ENCODE peak calls at places on chromosomes 2 and 18, in four cellular contexts. One of them, this sample, is unnamed. For H3K9me3, the result is how much of the 10 kb centered on the place peaks cover.

GRCh38 chr2:160647967-160648685 is 154.5 kb upstream of the RBMS1 start:
- DNase-seq in adrenal gland: no peak
- DNase-seq in IMR-90: no peak
- DNase-seq in heart left ventricle: no peak
- DNase-seq in this sample: peak

GRCh38 chr2:232229917-232230310 is 148.6 kb upstream of the ALPP start:
- DNase-seq in IMR-90: no peak
- DNase-seq in heart left ventricle: no peak
- DNase-seq in adrenal gland: peak
- DNase-seq in this sample: no peak

GRCh38 chr2:182831912-182832311 is 34.5 kb downstream of the FRZB start:
- DNase-seq in IMR-90: no peak
- DNase-seq in heart left ventricle: no peak
- DNase-seq in adrenal gland: no peak
- DNase-seq in this sample: no peak

GRCh38 chr18:11872479-11873136 is 21.4 kb downstream of the CHMP1B start:
- DNase-seq in IMR-90: no peak
- DNase-seq in adrenal gland: peak
- DNase-seq in heart left ventricle: peak
- DNase-seq in this sample: no peak

GRCh38 chr2:68799615-68800400 is 65.2 kb downstream of the ARHGAP25 start:
- DNase-seq in adrenal gland: no peak
- DNase-seq in heart left ventricle: no peak
- DNase-seq in IMR-90: no peak
- DNase-seq in this sample: no peak

GRCh38 chr2:101428413-101429176 is 41.3 kb upstream of the CREG2 start:
- DNase-seq in IMR-90: no peak
- DNase-seq in adrenal gland: no peak
- DNase-seq in heart left ventricle: no peak
- DNase-seq in this sample: no peak

GRCh38 chr18:61606759-61607158 is 273.5 kb downstream of the CDH20 start:
- DNase-seq in heart left ventricle: peak
- DNase-seq in adrenal gland: peak
- DNase-seq in IMR-90: peak
- DNase-seq in this sample: peak

GRCh38 chr2:141611981-141612380 is 518.8 kb downstream of the LRP1B start:
- DNase-seq in heart left ventricle: no peak
- DNase-seq in IMR-90: peak
- DNase-seq in adrenal gland: no peak
- DNase-seq in this sample: no peak

GRCh38 chr18:9803698-9804516 is 81.9 kb upstream of the TXNDC2 start:
- DNase-seq in heart left ventricle: peak
- DNase-seq in IMR-90: no peak
- DNase-seq in adrenal gland: peak
- DNase-seq in this sample: peak

GRCh38 chr2:69031466-69031865 is 18.5 kb downstream of the ANTXR1 start:
- DNase-seq in adrenal gland: no peak
- DNase-seq in IMR-90: no peak
- DNase-seq in heart left ventricle: no peak
- DNase-seq in this sample: no peak

GRCh38 chr18:35041752-35042379 is 653 bp downstream of the MAPRE2 start:
- DNase-seq in heart left ventricle: no peak
- DNase-seq in IMR-90: no peak
- DNase-seq in adrenal gland: no peak
- DNase-seq in this sample: no peak

GRCh38 chr2:171478345-171478744 is 43.9 kb upstream of the CYBRD1 start:
- DNase-seq in heart left ventricle: no peak
- DNase-seq in IMR-90: peak
- DNase-seq in adrenal gland: no peak
- DNase-seq in this sample: no peak

DNA sequence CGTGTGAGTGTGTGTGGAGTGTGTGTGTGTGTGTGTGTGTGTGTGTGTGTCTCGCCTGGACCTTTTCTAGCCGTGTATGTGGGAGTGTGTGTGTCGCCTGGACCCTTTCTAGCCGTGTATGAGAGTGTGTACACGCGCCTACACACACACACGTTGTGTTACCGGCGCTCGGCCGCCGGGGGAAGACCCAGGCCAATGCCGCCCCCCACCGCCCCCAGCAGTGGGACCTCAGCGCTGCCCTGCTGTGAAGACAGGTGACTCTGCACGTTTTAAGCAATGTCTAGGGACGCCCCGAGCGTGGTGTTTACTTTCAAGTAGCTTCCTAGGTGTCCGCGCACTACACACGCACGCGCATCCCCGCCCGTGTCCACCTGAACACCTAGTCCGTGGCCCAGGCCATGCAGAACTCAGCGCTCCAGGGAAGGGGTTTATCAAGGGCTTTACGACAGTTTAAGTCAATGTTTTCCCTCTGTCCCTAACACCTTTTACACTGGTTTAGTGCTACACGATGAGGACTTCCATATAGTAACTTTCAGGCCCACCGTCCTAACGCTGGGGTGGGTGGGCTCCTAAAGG is 1.2 kb upstream of the BCL2 start:
- DNase-seq in heart left ventricle: peak
- DNase-seq in IMR-90: peak
- DNase-seq in adrenal gland: peak
- DNase-seq in this sample: peak
- TF ChIP-seq CTCF in heart left ventricle: no peak
- TF ChIP-seq CTCF in IMR-90: no peak
- TF ChIP-seq CTCF in adrenal gland: peak
- TF ChIP-seq CTCF in this sample: no peak

GRCh38 chr18:59898609-59899297 is 1.0 kb upstream of the PMAIP1 start:
- DNase-seq in heart left ventricle: no peak
- DNase-seq in adrenal gland: no peak
- DNase-seq in IMR-90: no peak
- DNase-seq in this sample: no peak
- TF ChIP-seq POLR2A in heart left ventricle: no peak
- TF ChIP-seq POLR2A in adrenal gland: no peak
- TF ChIP-seq POLR2A in IMR-90: no peak
- TF ChIP-seq POLR2A in this sample: no peak

DNA sequence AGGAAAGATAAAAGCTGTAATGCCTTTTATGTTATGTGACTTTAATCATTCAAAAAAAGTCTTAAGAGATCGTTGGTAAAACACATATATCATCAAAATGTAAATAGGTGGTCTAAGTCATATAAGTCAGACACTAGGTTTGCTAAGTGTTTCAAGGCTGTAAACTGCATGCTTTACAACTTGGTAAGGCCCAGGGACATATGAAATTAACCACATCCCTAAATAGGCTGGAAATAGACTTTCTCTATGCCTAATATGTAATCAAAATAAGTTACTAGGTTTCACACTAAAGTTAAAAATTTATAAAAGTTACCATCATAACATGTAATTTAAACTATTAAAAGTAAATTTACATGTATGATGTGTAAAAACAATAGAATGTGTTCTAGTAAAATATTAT is 946.3 kb upstream of the LRATD1 start:
- DNase-seq in adrenal gland: no peak
- DNase-seq in heart left ventricle: no peak
- DNase-seq in IMR-90: no peak
- DNase-seq in this sample: no peak
- H3K9me3 ChIP-seq in adrenal gland: under half
- H3K9me3 ChIP-seq in heart left ventricle: under half
- H3K9me3 ChIP-seq in IMR-90: under half
- H3K9me3 ChIP-seq in this sample: under half

GRCh38 chr2:31675485-31675901 is 94.8 kb upstream of the SRD5A2 start:
- DNase-seq in adrenal gland: no peak
- DNase-seq in heart left ventricle: no peak
- DNase-seq in IMR-90: no peak
- DNase-seq in this sample: no peak
- TF ChIP-seq CTCF in adrenal gland: no peak
- TF ChIP-seq CTCF in heart left ventricle: no peak
- TF ChIP-seq CTCF in IMR-90: no peak
- TF ChIP-seq CTCF in this sample: no peak

DNA sequence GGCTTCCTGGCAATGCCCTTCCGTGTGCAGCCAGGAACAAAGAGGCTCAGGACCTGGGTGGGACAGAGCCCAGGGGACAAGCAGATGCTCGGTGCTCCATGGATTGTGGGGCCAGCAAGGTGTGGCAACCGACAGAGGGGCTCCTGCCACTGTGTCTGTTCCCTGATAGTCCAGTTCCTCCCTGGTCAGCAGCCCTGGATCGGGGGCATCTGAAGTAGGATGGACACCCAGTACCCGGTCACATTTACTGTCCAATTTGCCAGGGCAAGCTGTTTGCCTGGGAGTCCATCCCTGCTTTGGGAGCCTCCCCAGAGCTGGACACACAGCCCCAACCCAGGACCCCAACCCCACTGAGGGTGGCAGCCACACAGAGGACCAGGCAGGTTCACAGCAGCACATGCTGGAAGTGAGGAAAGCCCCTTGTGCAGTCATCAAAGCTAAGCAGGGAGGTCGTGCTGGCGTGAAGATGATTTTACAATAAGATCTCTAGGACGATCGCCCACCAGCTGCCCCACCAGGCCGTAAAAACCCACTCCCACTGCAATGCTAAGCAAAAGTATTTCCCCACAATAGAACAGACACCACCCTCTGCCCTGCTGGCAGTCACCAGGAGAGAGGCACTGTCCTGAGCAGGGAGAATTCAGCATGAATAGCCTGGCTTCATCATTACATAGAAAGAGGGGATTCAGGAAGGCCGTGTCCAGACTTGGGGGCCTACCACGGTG is 141.7 kb downstream of the NDUFA10 start:
- DNase-seq in adrenal gland: peak
- DNase-seq in heart left ventricle: no peak
- DNase-seq in IMR-90: no peak
- DNase-seq in this sample: no peak
- TF ChIP-seq POLR2A in adrenal gland: no peak
- TF ChIP-seq POLR2A in heart left ventricle: no peak
- TF ChIP-seq POLR2A in IMR-90: no peak
- TF ChIP-seq POLR2A in this sample: no peak